ENCODE peak calls at places on chromosomes 6 and 20, in eight cellular contexts. X, Y, P, D, A, T, W and E are unnamed samples.
A peak's percentile ranks its signal among the peaks of the same experiment; 100 is the strongest.

GRCh38 chr6:158835616-158836221 is 16.6 kb upstream of the EZR start:
- DNase-seq in X (no peak), Y (peak; percentile 92), P (no peak), D (no peak), A (peak; percentile 40), T (no peak), W (no peak), E (no peak)

GRCh38 chr20:1761116-1761515 is 103.5 kb upstream of the SIRPG start:
- DNase-seq in X (peak; percentile 13), Y (no peak), P (peak; percentile 31), D (no peak), A (no peak), T (no peak), W (no peak), E (no peak)

GRCh38 chr6:108287373-108287772 is 7.5 kb upstream of the AFG1L start:
- DNase-seq in X (no peak), Y (no peak), P (no peak), D (no peak), A (no peak), T (no peak), W (no peak), E (no peak)

GRCh38 chr6:134449004-134449403 is 131.1 kb upstream of the SGK1 start:
- DNase-seq in X (no peak), Y (no peak), P (no peak), D (no peak), A (no peak), T (no peak), W (no peak), E (no peak)

GRCh38 chr20:25394276-25394675 is 3.6 kb upstream of the ABHD12 start:
- DNase-seq in X (no peak), Y (no peak), P (peak; percentile 13), D (no peak), A (no peak), T (no peak), W (no peak), E (no peak)

GRCh38 chr6:49764571-49765236 is 20.5 kb upstream of the CRISP3 start:
- DNase-seq in X (no peak), Y (no peak), P (no peak), D (no peak), A (peak; percentile 70), T (no peak), W (no peak), E (no peak)

GRCh38 chr6:133047065-133047665 is 194.0 kb upstream of the EYA4 start:
- DNase-seq in X (no peak), Y (no peak), P (no peak), D (no peak), A (no peak), T (no peak), W (no peak), E (no peak)

GRCh38 chr6:117346142-117346930 is 79.4 kb downstream of the ROS1 start:
- DNase-seq in X (no peak), Y (peak; percentile 3), P (peak; percentile 32), D (no peak), A (peak; percentile 23), T (no peak), W (peak; percentile 3), E (peak; percentile 6)

GRCh38 chr6:100084301-100085161 is 90.5 kb upstream of the MCHR2 start:
- DNase-seq in X (no peak), Y (no peak), P (no peak), D (no peak), A (no peak), T (no peak), W (no peak), E (peak; percentile 70)

GRCh38 chr6:100093405-100093804 is 99.4 kb upstream of the MCHR2 start:
- DNase-seq in X (no peak), Y (no peak), P (no peak), D (no peak), A (no peak), T (no peak), W (no peak), E (no peak)

GRCh38 chr6:100085162-100085431 is 91.1 kb upstream of the MCHR2 start:
- DNase-seq in X (no peak), Y (no peak), P (no peak), D (no peak), A (no peak), T (no peak), W (no peak), E (no peak)

DNA sequence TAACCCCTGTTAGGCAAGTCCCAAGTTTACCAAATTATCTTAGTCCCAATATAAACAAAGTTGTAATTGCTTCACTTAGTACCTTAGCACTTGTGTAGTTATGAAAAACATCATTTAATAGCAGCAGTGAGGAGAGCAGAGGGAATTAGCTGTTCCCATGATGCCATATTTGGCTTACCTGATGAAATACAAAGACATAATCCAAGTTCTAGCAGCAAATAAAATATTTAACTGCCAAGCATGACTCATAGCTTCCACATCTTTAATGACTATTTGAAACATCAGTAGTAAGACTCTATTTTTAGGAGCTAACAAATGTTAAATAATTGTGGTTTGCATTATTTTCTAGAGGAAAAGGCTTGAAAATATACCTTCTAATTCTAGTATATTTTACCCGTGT is 94.0 kb upstream of the MCHR2 start:
- DNase-seq in X (peak; percentile 22), Y (no peak), P (no peak), D (no peak), A (no peak), T (no peak), W (no peak), E (no peak)
- TF ChIP-seq POLR2AphosphoS5 in X (no peak), Y (no peak), P (no peak), D (no peak), A (no peak), T (no peak), W (no peak), E (no peak)

DNA sequence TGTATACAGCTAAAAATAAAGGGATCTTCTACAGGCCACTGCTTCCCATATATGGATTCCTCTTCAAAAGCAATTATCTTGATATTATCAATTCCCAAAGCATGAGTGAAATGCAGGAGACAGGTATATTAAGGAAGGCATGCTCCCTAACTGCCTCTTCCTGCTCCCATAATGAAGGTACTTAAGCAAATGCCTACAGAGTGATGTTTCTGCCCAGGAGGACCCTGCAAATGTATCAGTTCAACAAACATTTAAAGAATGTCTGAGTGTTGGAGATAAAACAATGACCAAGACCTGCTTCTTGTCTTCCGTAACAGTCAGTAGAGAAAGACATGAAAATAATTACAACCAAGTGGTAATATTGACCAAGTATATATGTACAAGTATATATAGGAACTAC is 4.2 kb downstream of the UBE2J1 start:
- DNase-seq in X (no peak), Y (no peak), P (no peak), D (no peak), A (no peak), T (no peak), W (no peak), E (no peak)
- H3K9ac ChIP-seq in X (no peak overlapping the region), Y (no peak overlapping the region), P (no peak overlapping the region), D (no peak overlapping the region), A (no peak overlapping the region), T (peak overlapping the region; percentile 15), W (no peak overlapping the region), E (no peak overlapping the region)

GRCh38 chr20:61986762-61987321 is 78.8 kb downstream of the TAF4 start:
- DNase-seq in X (no peak), Y (no peak), P (no peak), D (no peak), A (no peak), T (no peak), W (no peak), E (no peak)
- H3K9me3 ChIP-seq in X (no peaks in the 10 kb centered on the region), Y (no peaks in the 10 kb centered on the region), P (no peaks in the 10 kb centered on the region), D (peaks cover 2% of the 10 kb centered on the region), A (peaks cover 6% of the 10 kb centered on the region), T (peaks cover 3% of the 10 kb centered on the region), W (no peaks in the 10 kb centered on the region), E (no peaks in the 10 kb centered on the region)

GRCh38 chr6:144294016-144294415 is 8.9 kb downstream of the UTRN start:
- DNase-seq in X (no peak), Y (no peak), P (peak; percentile 59), D (no peak), A (no peak), T (no peak), W (no peak), E (no peak)
- TF ChIP-seq POLR2AphosphoS5 in X (no peak), Y (no peak), P (no peak), D (no peak), A (no peak), T (no peak), W (no peak), E (no peak)

DNA sequence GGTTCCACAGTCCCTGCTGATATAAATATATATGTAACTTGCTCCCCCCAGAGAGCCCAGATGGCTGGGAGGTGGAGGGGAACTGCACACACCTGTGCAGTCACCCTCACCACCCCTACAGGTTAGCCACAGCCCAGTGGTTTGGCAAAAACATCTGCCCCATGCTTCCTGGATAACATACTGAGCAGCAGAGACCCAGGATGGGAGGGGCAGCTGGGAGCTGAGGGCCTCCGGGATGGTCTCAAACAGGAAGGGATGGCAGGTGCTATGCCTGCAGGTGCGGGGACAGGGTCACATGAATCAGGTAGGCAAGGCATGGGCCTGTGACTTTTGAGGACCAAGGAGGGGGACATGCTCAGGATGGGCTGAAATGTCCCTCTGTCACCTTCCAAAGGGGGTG is 119.9 kb downstream of the SNX5 start:
- DNase-seq in X (no peak), Y (no peak), P (no peak), D (no peak), A (no peak), T (no peak), W (no peak), E (no peak)
- H3K9ac ChIP-seq in X (peak overlapping the region; percentile 57), Y (no peak overlapping the region), P (no peak overlapping the region), D (no peak overlapping the region), A (no peak overlapping the region), T (no peak overlapping the region), W (no peak overlapping the region), E (no peak overlapping the region)

DNA sequence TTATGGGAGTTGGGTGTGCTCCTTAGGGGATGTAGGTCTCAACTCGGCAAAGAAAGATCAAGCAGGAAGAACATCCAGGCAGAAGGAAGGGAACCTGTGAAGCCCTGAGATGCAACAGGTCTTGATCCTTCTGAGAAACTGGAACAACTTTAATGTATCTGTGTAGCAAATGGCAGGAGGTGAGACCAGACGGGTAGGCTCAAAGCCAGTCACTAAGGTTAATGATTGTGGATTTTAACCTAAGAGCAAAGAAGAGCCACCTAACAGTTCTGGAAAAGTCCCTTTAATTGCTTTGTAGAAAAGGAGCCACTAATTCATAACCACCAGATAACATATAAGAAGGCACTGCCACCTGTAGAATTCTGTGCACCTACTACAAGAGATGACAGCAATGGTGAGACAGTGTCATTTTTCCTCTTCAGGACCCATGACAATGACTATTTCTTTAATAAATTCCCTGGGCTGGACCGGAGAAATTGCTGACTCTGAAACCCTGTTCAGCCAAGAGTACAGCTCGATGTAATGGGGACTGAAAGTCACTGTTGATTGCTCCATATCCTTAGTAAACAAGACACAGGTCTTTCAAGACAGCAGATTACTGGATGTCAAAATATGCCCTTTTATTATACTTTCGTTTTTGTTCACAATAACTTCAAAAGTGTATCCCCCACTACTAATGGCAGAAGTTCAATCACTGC is 326.2 kb downstream of the CBLN4 start:
- DNase-seq in X (no peak), Y (no peak), P (no peak), D (no peak), A (no peak), T (no peak), W (no peak), E (no peak)
- H3K9me3 ChIP-seq in X (peaks cover 16% of the 10 kb centered on the region), Y (no peaks in the 10 kb centered on the region), P (peaks cover 2% of the 10 kb centered on the region), D (no peaks in the 10 kb centered on the region), A (peaks cover 96% of the 10 kb centered on the region), T (no peaks in the 10 kb centered on the region), W (no peaks in the 10 kb centered on the region), E (no peaks in the 10 kb centered on the region)

GRCh38 chr6:46510656-46511055 is 19.4 kb upstream of the RCAN2 start:
- DNase-seq in X (no peak), Y (no peak), P (no peak), D (no peak), A (no peak), T (no peak), W (no peak), E (no peak)
- TF ChIP-seq POLR2AphosphoS5 in X (no peak), Y (no peak), P (no peak), D (no peak), A (no peak), T (no peak), W (no peak), E (no peak)

GRCh38 chr6:7144810-7145209 is 37.0 kb downstream of the RREB1 start:
- DNase-seq in X (no peak), Y (peak; percentile 39), P (no peak), D (no peak), A (no peak), T (no peak), W (no peak), E (no peak)
- H3K9ac ChIP-seq in X (no peak overlapping the region), Y (peak overlapping the region; percentile 71), P (no peak overlapping the region), D (no peak overlapping the region), A (peak overlapping the region; percentile 28), T (no peak overlapping the region), W (no peak overlapping the region), E (peak overlapping the region; percentile 41)